ENCODE peak calls at places on chromosomes 16 and 17, in seven cellular contexts. R is progenitor cell of endocrine pancreas, V is mesothelial cell of epicardium, J is GM12878, A is testis, G is mucosa of descending colon, Q is RWPE1. Y is an unnamed sample.

GRCh38 chr16:70687172-70687531 is 1.3 kb upstream of the MTSS2 start:
- DNase-seq in R (no peak), V (no peak), J (no peak), G (peak; percentile 37), Q (no peak), A (no peak), Y (no peak)

GRCh38 chr17:13031718-13032350 is 14.0 kb upstream of the ELAC2 start:
- DNase-seq in G (no peak), R (peak; percentile 26), A (peak; percentile 74), J (no peak), V (no peak), Q (peak; percentile 49), Y (no peak)

GRCh38 chr17:3981455-3981854 is 17.2 kb upstream of the ATP2A3 start:
- DNase-seq in G (peak; percentile 48), J (no peak), V (no peak), A (no peak), Q (no peak), R (no peak), Y (no peak)

GRCh38 chr16:49439676-49440075 is 66.1 kb downstream of the C16orf78 start:
- DNase-seq in Q (no peak), R (no peak), J (no peak), A (no peak), G (no peak), V (no peak), Y (no peak)

GRCh38 chr17:39400547-39401411 is 647 bp downstream of the FBXL20 start:
- DNase-seq in G (peak; percentile 64), Q (peak; percentile 22), J (no peak), A (no peak), V (peak; percentile 22), R (peak; percentile 10), Y (no peak)

GRCh38 chr16:73949574-73950348 is 346.9 kb upstream of the PSMD7 start:
- DNase-seq in V (no peak), Q (peak; percentile 69), A (no peak), J (no peak), R (no peak), G (no peak), Y (peak; percentile 45)

GRCh38 chr17:61399131-61400057 is at the start of gene TBX2:
- DNase-seq in J (no peak), R (no peak), G (peak; percentile 67), Q (peak; percentile 39), A (peak; percentile 89), V (peak; percentile 63), Y (no peak)

GRCh38 chr17:27496501-27496943 is 40.3 kb downstream of the KSR1 start:
- DNase-seq in J (no peak), A (no peak), V (no peak), G (no peak), R (peak; percentile 56), Q (no peak), Y (peak; percentile 35)

GRCh38 chr16:57529324-57530103 is 6.9 kb downstream of the CCDC102A start:
- DNase-seq in G (no peak), A (no peak), J (no peak), Q (no peak), V (no peak), R (no peak), Y (no peak)

GRCh38 chr16:49620158-49620867 is 235.6 kb downstream of the ZNF423 start:
- DNase-seq in J (no peak), V (no peak), G (peak; percentile 67), A (peak; percentile 75), R (no peak), Q (peak; percentile 47), Y (no peak)

GRCh38 chr17:5544115-5544514 is 40.2 kb downstream of the NLRP1 start:
- DNase-seq in G (no peak), R (no peak), J (no peak), Q (no peak), A (no peak), V (no peak), Y (no peak)

GRCh38 chr16:67210069-67210937 is 11.4 kb downstream of the ELMO3 start:
- DNase-seq in A (no peak), V (no peak), Q (no peak), R (no peak), G (no peak), J (no peak), Y (no peak)

GRCh38 chr17:14197582-14197981 is 39.1 kb downstream of the CDRT15 start:
- DNase-seq in Q (no peak), A (no peak), J (no peak), G (peak; percentile 58), V (no peak), R (no peak), Y (no peak)

GRCh38 chr17:3744032-3744431 is 20.3 kb downstream of the HASPIN start:
- DNase-seq in V (no peak), Q (no peak), J (no peak), A (no peak), R (no peak), G (no peak), Y (no peak)

GRCh38 chr17:47205419-47205963 is 3.7 kb upstream of the MYL4 start:
- DNase-seq in G (peak; percentile 74), Q (peak; percentile 22), V (no peak), A (peak; percentile 37), R (no peak), J (peak; percentile 78), Y (peak; percentile 84)

GRCh38 chr16:10501016-10501607 is 79.3 kb downstream of the EMP2 start:
- DNase-seq in R (no peak), A (peak; percentile 0), V (no peak), J (no peak), Q (no peak), G (no peak), Y (no peak)

GRCh38 chr17:2816688-2817087 is 20.4 kb downstream of the RAP1GAP2 start:
- DNase-seq in V (no peak), Q (no peak), R (no peak), J (no peak), A (no peak), G (no peak), Y (no peak)

GRCh38 chr16:89385712-89386111 is 104.6 kb downstream of the ANKRD11 start:
- DNase-seq in V (no peak), J (no peak), G (no peak), A (no peak), R (no peak), Q (no peak), Y (no peak)

GRCh38 chr16:89381788-89382187 is 108.6 kb downstream of the ANKRD11 start:
- DNase-seq in A (no peak), G (no peak), V (no peak), Q (no peak), R (no peak), J (no peak), Y (no peak)

GRCh38 chr16:89384282-89384681 is 106.1 kb downstream of the ANKRD11 start:
- DNase-seq in V (no peak), Q (no peak), J (no peak), G (no peak), R (no peak), A (no peak), Y (no peak)

GRCh38 chr16:89380681-89381080 is 109.7 kb downstream of the ANKRD11 start:
- DNase-seq in J (no peak), A (no peak), Q (no peak), V (no peak), R (no peak), G (no peak), Y (no peak)

DNA sequence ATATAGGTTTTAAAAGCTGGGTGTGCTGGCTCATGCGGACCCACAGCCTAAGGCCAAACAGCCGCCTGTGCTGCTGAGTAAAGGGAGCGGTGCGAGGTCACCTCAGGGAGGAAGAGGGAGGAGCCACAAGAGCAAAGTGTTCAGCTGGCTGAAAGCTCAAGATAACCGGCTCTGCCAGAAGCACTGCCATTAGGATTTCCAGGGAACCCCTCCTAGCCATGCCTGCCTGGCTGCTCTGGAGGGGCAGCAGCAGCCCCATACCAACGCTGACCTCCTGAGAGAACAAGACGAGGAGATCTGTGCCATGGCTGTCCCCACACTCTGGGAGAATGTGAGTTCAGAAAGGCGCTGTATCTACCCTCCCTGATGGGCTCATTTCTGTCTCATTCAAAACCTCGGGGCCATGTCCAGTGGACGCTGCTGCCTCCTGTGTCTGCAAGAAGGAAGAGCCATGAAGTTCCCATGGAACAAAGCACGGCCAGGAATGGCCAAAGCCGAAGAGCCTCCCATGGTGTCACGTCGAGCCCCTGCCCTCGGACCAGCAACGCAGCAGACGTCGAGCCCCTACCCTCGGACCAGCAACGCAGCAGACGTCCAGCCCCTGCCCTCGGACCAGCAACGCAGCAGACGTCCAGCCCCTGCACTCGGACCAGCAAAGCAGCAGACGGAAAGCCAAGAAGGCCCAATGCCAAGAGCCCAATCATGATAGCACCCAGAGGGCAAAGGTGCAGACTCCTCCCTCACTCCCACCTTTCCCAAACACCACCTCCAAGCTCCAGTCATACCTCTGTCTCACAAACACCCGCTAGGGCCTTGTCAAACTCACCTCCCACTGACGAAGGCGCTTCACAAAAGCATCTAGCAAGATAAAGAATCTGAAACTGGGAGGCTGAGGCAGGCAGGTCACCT is 107.0 kb downstream of the ANKRD11 start:
- DNase-seq in A (peak; percentile 70), R (peak; percentile 21), J (no peak), G (peak; percentile 74), V (no peak), Q (peak; percentile 77), Y (no peak)
- TF ChIP-seq CTCF in A (no peak), R (peak; percentile 14), J (no peak), G (no peak), V (no peak), Q (no peak), Y (no peak)

GRCh38 chr17:76124582-76125390 is 16.3 kb downstream of the FOXJ1 start:
- DNase-seq in V (no peak), R (no peak), Q (no peak), G (no peak), J (no peak), A (no peak), Y (no peak)
- TF ChIP-seq CTCF in V (no peak), R (peak; percentile 38), Q (no peak), G (no peak), J (peak; percentile 0), A (no peak), Y (peak; percentile 32)

DNA sequence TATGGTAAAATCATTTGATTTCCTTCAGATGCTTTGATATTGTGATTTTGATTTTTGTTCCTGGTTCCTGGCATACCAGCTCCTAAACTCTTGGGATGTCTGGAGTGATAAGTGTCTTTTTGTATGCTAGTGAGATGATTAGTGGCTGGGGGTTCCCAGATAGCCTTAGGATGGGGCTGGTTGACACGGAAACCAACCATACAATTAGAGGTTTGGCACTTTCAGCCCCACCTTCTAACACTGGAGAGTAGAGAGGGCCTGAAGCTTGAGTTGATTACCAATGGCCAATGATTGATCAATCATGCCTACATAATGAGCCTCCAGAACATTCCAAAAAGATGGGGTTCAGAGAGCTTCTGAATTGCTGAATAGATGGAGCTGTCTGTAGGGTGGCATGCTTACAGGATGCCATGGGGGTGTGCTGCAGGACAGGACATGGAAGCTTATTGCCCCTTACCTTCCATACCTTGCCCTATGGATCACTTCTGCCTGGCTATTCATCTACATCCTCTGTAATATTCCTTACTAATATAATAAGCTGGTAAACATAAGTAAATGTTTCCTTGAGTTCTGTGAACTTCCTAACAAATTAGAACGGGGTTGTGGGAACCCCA is 22.8 kb downstream of the RNF112 start:
- DNase-seq in V (no peak), Q (no peak), G (no peak), A (no peak), J (no peak), R (no peak), Y (no peak)
- TF ChIP-seq CTCF in V (no peak), Q (no peak), G (no peak), A (no peak), J (peak; percentile 19), R (no peak), Y (no peak)

DNA sequence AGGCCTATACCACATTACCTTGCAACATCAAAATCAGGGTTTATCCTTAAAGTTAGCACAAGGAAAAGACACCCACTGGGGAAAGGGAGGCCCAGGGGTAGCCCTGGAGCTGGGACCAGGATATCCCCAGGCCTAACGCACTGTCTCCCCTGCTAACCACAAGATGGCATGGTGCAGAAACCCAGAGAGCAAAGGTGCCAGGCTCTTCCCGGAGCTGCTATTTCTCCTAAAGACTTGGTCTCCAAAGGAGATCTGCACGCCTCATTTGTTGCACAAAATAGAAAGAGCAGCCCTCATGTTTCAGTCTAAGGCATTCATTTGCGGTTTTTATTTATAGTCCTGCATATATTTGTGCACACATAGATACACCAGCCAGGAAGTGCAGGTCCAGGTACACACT is 408.6 kb downstream of the SOX9 start:
- DNase-seq in A (no peak), R (no peak), G (no peak), J (no peak), V (no peak), Q (no peak), Y (no peak)
- TF ChIP-seq CTCF in A (no peak), R (no peak), G (no peak), J (no peak), V (no peak), Q (no peak), Y (peak; percentile 12)